ENCODE peak calls at places on chromosomes 2 and 18, in six cellular contexts. E is neuronal stem cell, S is IMR-90, R is H9, U is H1, N is trophoblast cell. B is an unnamed sample.

GRCh38 chr2:42110287-42110973 is 58.7 kb upstream of the EML4 start:
- DNase-seq in E (no peak), R (no peak), U (no peak), N (no peak), S (peak; percentile 70), B (no peak)

GRCh38 chr2:168192839-168193616 is 54.4 kb downstream of the STK39 start:
- DNase-seq in R (no peak), U (no peak), S (no peak), N (no peak), E (no peak), B (no peak)

GRCh38 chr18:9022397-9023170 is 79.9 kb upstream of the NDUFV2 start:
- DNase-seq in N (no peak), S (no peak), R (no peak), U (no peak), E (no peak), B (no peak)

GRCh38 chr2:73931531-73932500 is 5.1 kb downstream of the DGUOK start:
- DNase-seq in E (no peak), U (no peak), S (peak; percentile 69), N (no peak), R (no peak), B (peak; percentile 61)

GRCh38 chr2:146370821-146371220 is 1474.0 kb upstream of the ACVR2A start:
- DNase-seq in N (no peak), S (peak; percentile 41), U (no peak), R (no peak), E (no peak), B (peak; percentile 23)

GRCh38 chr2:159449504-159450124 is 163.1 kb upstream of the WDSUB1 start:
- DNase-seq in S (peak; percentile 7), R (no peak), E (no peak), U (no peak), N (peak; percentile 13), B (no peak)

GRCh38 chr2:215435261-215435808 is 533 bp downstream of the FN1 start:
- DNase-seq in R (peak; percentile 74), S (no peak), N (peak; percentile 52), U (no peak), E (peak; percentile 62), B (no peak)

GRCh38 chr18:49548266-49548665 is 13.6 kb upstream of the LIPG start:
- DNase-seq in N (peak; percentile 60), S (peak; percentile 62), U (no peak), E (no peak), R (no peak), B (peak; percentile 80)

GRCh38 chr2:85323351-85323987 is 4.3 kb downstream of the TGOLN2 start:
- DNase-seq in U (no peak), E (no peak), N (no peak), R (no peak), S (no peak), B (no peak)

GRCh38 chr2:41197781-41198180 is 745.9 kb upstream of the SLC8A1 start:
- DNase-seq in S (no peak), E (no peak), R (no peak), N (no peak), U (no peak), B (no peak)

GRCh38 chr2:11579867-11580659 is 46.2 kb downstream of the GREB1 start:
- DNase-seq in S (no peak), R (no peak), N (no peak), E (no peak), U (no peak), B (no peak)

GRCh38 chr2:21467910-21468309 is 344.1 kb downstream of the TDRD15 start:
- DNase-seq in E (no peak), N (no peak), R (no peak), U (no peak), S (peak; percentile 58), B (peak; percentile 58)

GRCh38 chr18:62485684-62486083 is 37.1 kb upstream of the ZCCHC2 start:
- DNase-seq in N (peak; percentile 97), U (no peak), E (no peak), R (no peak), S (peak; percentile 76), B (peak; percentile 68)

GRCh38 chr2:125713533-125713932 is 942.4 kb upstream of the GYPC start:
- DNase-seq in U (no peak), N (no peak), S (no peak), R (no peak), E (no peak), B (no peak)
- H2AFZ ChIP-seq in U (peak overlapping the region; percentile 93), N (no peak overlapping the region), S (no peak overlapping the region), R (no peak overlapping the region), E (no peak overlapping the region), B (no peak overlapping the region)

GRCh38 chr18:80247403-80247916 is at the start of gene PARD6G:
- DNase-seq in U (no peak), N (peak; percentile 75), S (peak; percentile 60), E (peak; percentile 63), R (peak; percentile 68), B (peak; percentile 77)
- H2BK120ac ChIP-seq in U (no peak within 1 kb of the TSS), N (peak within 1 kb of the TSS; percentile 5), S (no peak within 1 kb of the TSS), E (peak within 1 kb of the TSS; percentile 62), R (no peak within 1 kb of the TSS), B (peak within 1 kb of the TSS; percentile 78)

DNA sequence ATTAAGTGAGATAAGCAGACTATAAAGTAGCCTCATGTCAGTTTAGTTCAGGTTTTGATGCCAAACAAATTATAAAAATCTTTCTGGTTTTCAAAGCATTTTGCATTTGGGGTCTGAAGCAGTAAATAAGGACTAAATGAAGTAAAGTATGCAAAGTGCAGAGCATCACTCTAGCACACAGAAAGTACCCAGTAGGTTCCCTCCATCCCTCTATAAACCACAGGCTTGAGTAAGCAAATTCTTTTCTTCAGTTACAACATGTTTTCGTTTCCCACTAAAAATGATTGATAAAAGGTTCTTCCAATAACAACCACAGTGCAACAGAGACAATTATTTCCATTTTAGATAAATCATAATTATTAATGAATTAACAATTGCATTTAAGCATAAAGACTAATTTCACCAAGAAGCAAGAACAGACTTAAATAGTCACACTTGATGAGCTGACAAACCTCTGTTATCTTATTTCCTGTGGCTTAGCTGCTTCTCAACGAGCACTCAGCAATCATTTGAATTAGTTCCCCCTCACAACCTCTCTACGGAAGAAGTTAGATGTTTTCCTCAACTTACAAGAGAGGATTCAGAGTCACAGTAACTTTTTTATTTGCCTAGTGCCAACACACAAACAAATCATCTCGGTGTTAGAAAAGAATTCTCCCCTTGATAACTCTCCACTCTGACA is 249.8 kb downstream of the NBAS start:
- DNase-seq in R (no peak), S (no peak), N (no peak), E (no peak), U (no peak), B (peak; percentile 18)
- H2AFZ ChIP-seq in R (no peak overlapping the region), S (no peak overlapping the region), N (no peak overlapping the region), E (no peak overlapping the region), U (no peak overlapping the region), B (no peak overlapping the region)

GRCh38 chr2:236688157-236688556 is 118.5 kb downstream of the ACKR3 start:
- DNase-seq in E (no peak), S (no peak), R (no peak), U (no peak), N (no peak), B (no peak)
- H2BK120ac ChIP-seq in E (no peak overlapping the region), S (no peak overlapping the region), R (no peak overlapping the region), U (no peak overlapping the region), N (no peak overlapping the region), B (no peak overlapping the region)

GRCh38 chr2:43214253-43214652 is 12.2 kb downstream of the ZFP36L2 start:
- DNase-seq in R (peak; percentile 68), E (no peak), S (no peak), N (no peak), U (no peak), B (no peak)
- H2AFZ ChIP-seq in R (no peak overlapping the region), E (no peak overlapping the region), S (no peak overlapping the region), N (no peak overlapping the region), U (no peak overlapping the region), B (no peak overlapping the region)

DNA sequence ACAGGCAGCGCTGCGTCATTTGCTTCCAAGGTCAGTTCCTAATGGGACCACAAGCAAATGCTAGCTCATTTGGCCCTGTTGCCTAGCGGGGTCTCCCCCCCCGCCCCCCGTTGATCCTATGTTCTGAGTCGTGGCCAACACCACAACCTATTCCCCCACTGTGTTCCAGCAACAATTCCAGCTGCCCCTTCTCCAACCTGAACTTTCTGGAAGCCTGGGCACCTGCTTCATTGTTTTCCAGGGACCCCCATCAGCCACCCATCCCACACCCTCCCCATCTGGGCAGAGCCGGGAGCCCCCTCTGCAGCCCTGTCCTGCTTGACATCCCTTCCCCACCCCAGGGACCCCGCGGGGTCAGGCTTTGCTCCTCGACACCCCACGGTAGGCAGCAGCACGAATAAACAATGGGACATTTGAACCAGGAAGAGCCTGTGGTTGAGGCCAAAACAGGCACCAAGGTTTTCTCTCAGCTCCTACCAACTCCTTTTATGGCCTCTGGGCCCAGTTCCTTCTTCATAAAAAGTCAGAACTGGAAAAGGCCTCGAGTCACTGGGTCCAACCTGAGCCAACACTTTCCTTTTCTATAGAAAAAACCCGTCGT is 20.5 kb downstream of the TEX44 start:
- DNase-seq in R (no peak), S (no peak), U (no peak), E (no peak), N (no peak), B (no peak)
- H2BK120ac ChIP-seq in R (peak overlapping the region; percentile 87), S (peak overlapping the region; percentile 65), U (peak overlapping the region; percentile 7), E (peak overlapping the region; percentile 93), N (peak overlapping the region; percentile 86), B (peak overlapping the region; percentile 64)

GRCh38 chr18:5538541-5538940 is 5.3 kb downstream of the EPB41L3 start:
- DNase-seq in S (no peak), N (no peak), E (peak; percentile 27), U (no peak), R (no peak), B (no peak)

GRCh38 chr18:5542393-5543035 is 1.3 kb downstream of the EPB41L3 start:
- DNase-seq in E (no peak), S (peak; percentile 26), R (peak; percentile 47), U (no peak), N (peak; percentile 30), B (no peak)

GRCh38 chr18:5546660-5547059 is 2.9 kb upstream of the EPB41L3 start:
- DNase-seq in E (peak; percentile 42), U (no peak), R (peak; percentile 41), N (peak; percentile 69), S (peak; percentile 62), B (no peak)

GRCh38 chr18:5543036-5543671 is 643 bp downstream of the EPB41L3 start:
- DNase-seq in R (peak; percentile 55), U (no peak), E (peak; percentile 32), S (no peak), N (peak; percentile 31), B (no peak)

DNA sequence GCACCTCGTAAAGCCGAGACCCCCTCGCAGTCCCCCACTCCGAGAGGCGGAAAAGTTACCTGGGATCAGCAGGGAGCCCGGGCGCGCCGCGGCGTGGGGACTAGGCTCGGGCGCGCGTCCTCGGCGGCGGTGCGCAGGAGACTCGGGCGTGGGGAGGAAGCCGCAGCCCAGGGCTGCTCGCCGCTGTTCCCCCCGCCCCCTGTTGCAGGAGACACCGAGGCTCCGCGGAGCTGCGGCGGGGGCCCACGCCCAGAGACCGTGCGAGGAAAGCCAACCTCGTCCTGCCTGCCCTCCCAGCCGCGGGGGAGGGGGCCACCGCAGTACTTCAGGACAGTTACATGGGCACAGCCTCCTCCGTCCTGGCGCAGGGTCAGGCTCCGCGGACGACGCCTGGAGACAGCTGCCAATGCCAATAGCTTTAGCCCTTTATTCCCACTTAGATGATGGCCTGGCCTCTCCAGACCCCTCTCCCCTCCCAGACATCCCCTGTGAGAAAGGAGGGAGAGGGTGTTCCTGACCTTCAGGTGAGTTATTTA is at the start of gene EPB41L3:
- DNase-seq in S (peak; percentile 20), E (no peak), N (peak; percentile 35), U (no peak), R (peak; percentile 57), B (no peak)
- H2AFZ ChIP-seq in S (peak within 1 kb of the TSS; percentile 95), E (peak within 1 kb of the TSS; percentile 92), N (peak within 1 kb of the TSS; percentile 95), U (peak within 1 kb of the TSS; percentile 56), R (no peak within 1 kb of the TSS), B (peak within 1 kb of the TSS; percentile 63)